ENCODE peak calls at places on chromosomes 3 and 15, in eight cellular contexts. D is osteocyte, G is BJ, N is fibroblast of pulmonary artery, Y is upper lobe of right lung, H is pancreas, P is astrocyte of the spinal cord, J is psoas muscle. B is an unnamed sample.

GRCh38 chr3:137020315-137020714 is 62.5 kb downstream of the IL20RB start:
- DNase-seq in D (no peak), G (no peak), N (no peak), Y (no peak), H (no peak), P (no peak), J (no peak), B (no peak)

GRCh38 chr15:31269961-31270575 is 56.6 kb upstream of the KLF13 start:
- DNase-seq in D (no peak), G (no peak), N (no peak), Y (no peak), H (no peak), P (no peak), J (peak; percentile 35), B (peak; percentile 7)

GRCh38 chr3:193711523-193711963 is 118.5 kb downstream of the OPA1 start:
- DNase-seq in D (no peak), G (no peak), N (no peak), Y (no peak), H (no peak), P (no peak), J (no peak), B (no peak)

GRCh38 chr15:85515212-85515611 is 134.8 kb downstream of the AKAP13 start:
- DNase-seq in D (no peak), G (no peak), N (peak; percentile 76), Y (no peak), H (no peak), P (no peak), J (no peak), B (no peak)

GRCh38 chr3:184384856-184385422 is 5.1 kb downstream of the CHRD start:
- DNase-seq in D (no peak), G (no peak), N (no peak), Y (no peak), H (peak; percentile 50), P (no peak), J (no peak), B (no peak)

GRCh38 chr15:80828796-80829195 is 49.6 kb downstream of the CEMIP start:
- DNase-seq in D (no peak), G (no peak), N (no peak), Y (no peak), H (no peak), P (no peak), J (no peak), B (no peak)

GRCh38 chr3:54604495-54604894 is 323.4 kb downstream of the LRTM1 start:
- DNase-seq in D (peak; percentile 69), G (no peak), N (no peak), Y (no peak), H (no peak), P (no peak), J (no peak), B (no peak)

GRCh38 chr15:52362497-52362896 is 66.9 kb upstream of the MYO5C start:
- DNase-seq in D (no peak), G (no peak), N (peak; percentile 90), Y (no peak), H (no peak), P (peak; percentile 23), J (no peak), B (no peak)

GRCh38 chr15:55349282-55349681 is 30.3 kb downstream of the PIGB start:
- DNase-seq in D (no peak), G (no peak), N (no peak), Y (no peak), H (no peak), P (no peak), J (no peak), B (no peak)

GRCh38 chr15:100190675-100191074 is 151.1 kb downstream of the ADAMTS17 start:
- DNase-seq in D (no peak), G (no peak), N (no peak), Y (no peak), H (peak; percentile 21), P (no peak), J (peak; percentile 31), B (no peak)

GRCh38 chr3:159854500-159855124 is 134.0 kb upstream of the IL12A start:
- DNase-seq in D (no peak), G (peak; percentile 96), N (peak; percentile 89), Y (no peak), H (no peak), P (peak; percentile 94), J (peak; percentile 78), B (no peak)

GRCh38 chr3:58107597-58107996 is 99.4 kb downstream of the FLNB start:
- DNase-seq in D (no peak), G (no peak), N (no peak), Y (no peak), H (no peak), P (no peak), J (no peak), B (no peak)

GRCh38 chr15:36755341-36755740 is 175.9 kb downstream of the CDIN1 start:
- DNase-seq in D (no peak), G (no peak), N (no peak), Y (no peak), H (no peak), P (no peak), J (no peak), B (no peak)

GRCh38 chr15:48389701-48390143 is 58.5 kb downstream of the DUT start:
- DNase-seq in D (no peak), G (no peak), N (peak; percentile 67), Y (no peak), H (no peak), P (peak; percentile 76), J (no peak), B (no peak)

GRCh38 chr3:184368804-184369183 is 7.3 kb downstream of the POLR2H start:
- DNase-seq in D (no peak), G (peak; percentile 46), N (peak; percentile 73), Y (no peak), H (no peak), P (peak; percentile 92), J (peak; percentile 68), B (no peak)

GRCh38 chr3:168077091-168077490 is 18.6 kb downstream of the GOLIM4 start:
- DNase-seq in D (no peak), G (no peak), N (no peak), Y (no peak), H (no peak), P (no peak), J (no peak), B (no peak)

GRCh38 chr3:175695251-175695650 is 836.1 kb downstream of the NAALADL2 start:
- DNase-seq in D (no peak), G (no peak), N (no peak), Y (no peak), H (no peak), P (peak; percentile 1), J (no peak), B (no peak)

GRCh38 chr3:154122912-154123559 is 1.8 kb downstream of the ARHGEF26 start:
- DNase-seq in D (no peak), G (no peak), N (peak; percentile 29), Y (no peak), H (no peak), P (peak; percentile 49), J (no peak), B (no peak)

GRCh38 chr15:40357723-40358491 is at the start of gene DISP2:
- DNase-seq in D (peak; percentile 97), G (no peak), N (peak; percentile 76), Y (peak; percentile 94), H (peak; percentile 98), P (peak; percentile 71), J (peak; percentile 95), B (peak; percentile 88)
- TF ChIP-seq CTCF in D (no peak), G (no peak), N (no peak), Y (no peak), H (no peak), P (no peak), J (no peak), B (no peak)

DNA sequence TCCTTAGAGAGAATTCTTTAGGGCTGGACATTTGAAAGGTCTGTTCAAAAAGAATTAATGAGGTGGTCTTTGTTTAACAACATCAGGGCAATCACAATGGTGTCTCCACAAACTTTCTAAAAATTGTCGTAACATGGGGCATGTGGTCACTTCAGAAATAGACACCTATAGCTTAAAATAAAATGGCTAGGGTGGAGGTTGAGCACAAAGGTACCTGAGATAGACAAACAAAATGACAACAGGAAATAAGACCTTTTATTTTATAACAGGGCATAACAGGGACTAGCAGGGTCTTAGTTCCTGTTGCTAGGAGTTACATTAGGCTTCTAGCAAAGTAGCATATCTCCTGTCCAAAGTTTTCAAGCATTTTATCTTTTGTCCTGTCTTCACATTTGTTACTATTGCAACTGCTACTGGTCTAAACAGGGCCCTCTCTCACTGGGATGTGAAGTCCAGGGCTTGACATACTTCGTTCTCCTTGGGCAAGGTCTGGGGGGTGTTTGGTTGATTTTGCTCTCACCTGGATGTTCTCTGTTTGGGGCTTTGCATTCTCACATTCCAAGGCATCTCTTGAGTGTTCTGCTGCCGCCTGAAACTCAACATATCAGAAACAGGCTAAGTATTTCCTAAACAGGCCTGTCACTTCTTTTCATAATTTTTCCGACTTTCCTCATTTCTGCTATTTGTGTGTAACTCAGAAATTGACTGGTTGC is 3.0 kb downstream of the GCSAM start:
- DNase-seq in D (no peak), G (no peak), N (no peak), Y (no peak), H (no peak), P (no peak), J (no peak), B (no peak)
- TF ChIP-seq CTCF in D (no peak), G (no peak), N (no peak), Y (no peak), H (no peak), P (no peak), J (no peak), B (no peak)

GRCh38 chr3:133463441-133463860 is 63.6 kb downstream of the BFSP2 start:
- DNase-seq in D (no peak), G (no peak), N (no peak), Y (no peak), H (no peak), P (no peak), J (no peak), B (no peak)

GRCh38 chr3:133466531-133467386 is 66.9 kb downstream of the BFSP2 start:
- DNase-seq in D (no peak), G (no peak), N (no peak), Y (no peak), H (no peak), P (no peak), J (peak; percentile 77), B (no peak)

GRCh38 chr3:133461291-133461690 is 61.4 kb downstream of the BFSP2 start:
- DNase-seq in D (no peak), G (no peak), N (no peak), Y (no peak), H (no peak), P (no peak), J (no peak), B (no peak)

GRCh38 chr3:133467780-133468179 is 67.9 kb downstream of the BFSP2 start:
- DNase-seq in D (no peak), G (no peak), N (no peak), Y (no peak), H (no peak), P (no peak), J (no peak), B (no peak)

DNA sequence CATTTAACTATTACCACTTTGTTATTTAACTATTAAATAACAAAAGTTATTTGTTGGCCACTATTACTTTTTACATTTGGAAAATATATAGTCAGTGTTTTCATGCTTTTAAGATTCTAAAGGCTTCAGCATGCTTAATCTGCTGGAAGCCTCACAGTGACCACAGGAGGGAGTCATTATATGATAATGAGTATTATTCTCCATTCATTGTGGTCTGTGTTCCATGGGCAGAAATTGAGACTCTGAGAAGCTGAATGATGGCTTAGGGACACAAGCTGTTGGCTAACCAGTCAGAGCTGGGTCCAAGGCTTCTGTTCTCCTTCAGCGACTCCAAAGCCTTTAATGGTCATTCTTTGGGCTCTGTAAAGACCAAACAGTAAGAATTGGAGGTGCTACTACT is 64.7 kb downstream of the BFSP2 start:
- DNase-seq in D (no peak), G (no peak), N (peak; percentile 68), Y (no peak), H (no peak), P (peak; percentile 61), J (no peak), B (no peak)
- TF ChIP-seq CTCF in D (peak; percentile 58), G (peak; percentile 58), N (peak; percentile 53), Y (peak; percentile 18), H (peak; percentile 9), P (peak; percentile 47), J (no peak), B (no peak)

GRCh38 chr3:4823385-4823784 is 155.9 kb upstream of the BHLHE40 start:
- DNase-seq in D (no peak), G (no peak), N (no peak), Y (no peak), H (no peak), P (no peak), J (no peak), B (no peak)
- TF ChIP-seq CTCF in D (no peak), G (no peak), N (no peak), Y (no peak), H (no peak), P (no peak), J (no peak), B (no peak)

B was measured in natural killer cell.